ENCODE peak calls at places on chromosomes 2 and 18, in nine cellular contexts. B is body of pancreas, Z is IMR-90, V is foreskin keratinocyte, M is iPS DF 6.9, H is colonic mucosa, P is upper lobe of left lung, X is PC-3, W is RWPE1. Y is an unnamed sample.

GRCh38 chr18:46190667-46191066 is 86.5 kb downstream of the HAUS1 start:
- DNase-seq in B (no peak), Z (peak; percentile 24), V (no peak), M (no peak), H (no peak), P (no peak), X (no peak), W (no peak), Y (no peak)

GRCh38 chr2:96143848-96144480 is 1.3 kb downstream of the DUSP2 start:
- DNase-seq in B (no peak), Z (no peak), V (no peak), M (no peak), H (no peak), P (no peak), X (peak; percentile 48), W (peak; percentile 43), Y (no peak)

GRCh38 chr2:214019973-214020345 is 390.9 kb upstream of the VWC2L start:
- DNase-seq in B (no peak), Z (no peak), V (no peak), M (no peak), H (no peak), P (no peak), X (no peak), W (no peak), Y (no peak)

GRCh38 chr2:239307921-239308620 is 92.7 kb downstream of the HDAC4 start:
- DNase-seq in B (peak; percentile 12), Z (no peak), V (no peak), M (no peak), H (no peak), P (peak; percentile 10), X (no peak), W (no peak), Y (no peak)

GRCh38 chr2:133769036-133769435 is 200.8 kb upstream of the NCKAP5 start:
- DNase-seq in B (no peak), Z (no peak), V (no peak), M (no peak), H (no peak), P (no peak), X (no peak), W (no peak), Y (no peak)

GRCh38 chr2:144331652-144332355 is 188.1 kb downstream of the ZEB2 start:
- DNase-seq in B (no peak), Z (no peak), V (peak; percentile 31), M (no peak), H (peak; percentile 68), P (no peak), X (no peak), W (peak; percentile 16), Y (peak; percentile 94)

GRCh38 chr2:101400516-101401315 is 13.4 kb upstream of the CREG2 start:
- DNase-seq in B (no peak), Z (no peak), V (no peak), M (no peak), H (no peak), P (no peak), X (no peak), W (no peak), Y (no peak)

GRCh38 chr2:159557437-159558034 is 58.8 kb downstream of the BAZ2B start:
- DNase-seq in B (no peak), Z (peak; percentile 8), V (no peak), M (peak; percentile 16), H (no peak), P (no peak), X (peak; percentile 47), W (peak; percentile 34), Y (no peak)

GRCh38 chr18:59996370-59996966 is 96.7 kb downstream of the PMAIP1 start:
- DNase-seq in B (peak; percentile 26), Z (peak; percentile 57), V (no peak), M (no peak), H (peak; percentile 35), P (no peak), X (peak; percentile 82), W (peak; percentile 31), Y (no peak)

GRCh38 chr2:230774348-230774951 is 61.8 kb downstream of the CAB39 start:
- DNase-seq in B (no peak), Z (peak; percentile 92), V (no peak), M (no peak), H (no peak), P (no peak), X (peak; percentile 90), W (peak; percentile 71), Y (no peak)

GRCh38 chr2:202870431-202871160 is 970 bp downstream of the ICA1L start:
- DNase-seq in B (peak; percentile 65), Z (peak; percentile 36), V (peak; percentile 43), M (peak; percentile 63), H (peak; percentile 65), P (peak; percentile 83), X (peak; percentile 86), W (peak; percentile 81), Y (peak; percentile 13)

GRCh38 chr2:148642891-148643416 is 1.6 kb upstream of the EPC2 start:
- DNase-seq in B (no peak), Z (no peak), V (no peak), M (no peak), H (peak; percentile 18), P (no peak), X (no peak), W (peak; percentile 55), Y (no peak)

GRCh38 chr2:144333144-144333555 is 186.8 kb downstream of the ZEB2 start:
- DNase-seq in B (no peak), Z (no peak), V (no peak), M (no peak), H (no peak), P (no peak), X (no peak), W (no peak), Y (no peak)

GRCh38 chr18:44130365-44130942 is 550.2 kb upstream of the SETBP1 start:
- DNase-seq in B (peak; percentile 14), Z (peak; percentile 3), V (peak; percentile 7), M (peak; percentile 35), H (peak; percentile 27), P (no peak), X (peak; percentile 49), W (peak; percentile 12), Y (no peak)

GRCh38 chr2:157830696-157831570 is 45.2 kb downstream of the ACVR1 start:
- DNase-seq in B (no peak), Z (peak; percentile 97), V (peak; percentile 78), M (no peak), H (no peak), P (no peak), X (peak; percentile 87), W (peak; percentile 81), Y (no peak)

GRCh38 chr2:160486341-160486740 is 7.3 kb downstream of the RBMS1 start:
- DNase-seq in B (no peak), Z (peak; percentile 40), V (no peak), M (no peak), H (no peak), P (no peak), X (no peak), W (no peak), Y (no peak)

GRCh38 chr2:234135750-234136221 is 85.3 kb downstream of the SPP2 start:
- DNase-seq in B (peak; percentile 50), Z (peak; percentile 76), V (no peak), M (peak; percentile 74), H (peak; percentile 52), P (peak; percentile 60), X (peak; percentile 82), W (peak; percentile 73), Y (no peak)

GRCh38 chr2:9234680-9235387 is 28.2 kb downstream of the ASAP2 start:
- DNase-seq in B (no peak), Z (peak; percentile 95), V (peak; percentile 98), M (no peak), H (no peak), P (peak; percentile 45), X (peak; percentile 96), W (peak; percentile 91), Y (no peak)

GRCh38 chr2:119481501-119482455 is 42.5 kb downstream of the SCTR start:
- DNase-seq in B (no peak), Z (no peak), V (no peak), M (no peak), H (peak; percentile 12), P (peak; percentile 54), X (no peak), W (no peak), Y (no peak)

GRCh38 chr2:172083725-172084483 is 1.4 kb upstream of the DLX1 start:
- DNase-seq in B (no peak), Z (no peak), V (no peak), M (no peak), H (no peak), P (peak; percentile 55), X (no peak), W (no peak), Y (no peak)

GRCh38 chr2:46936566-46936965 is 21.0 kb upstream of the MCFD2 start:
- DNase-seq in B (no peak), Z (peak; percentile 62), V (no peak), M (no peak), H (no peak), P (no peak), X (no peak), W (no peak), Y (no peak)

GRCh38 chr2:23532311-23533013 is 147.5 kb downstream of the KLHL29 start:
- DNase-seq in B (no peak), Z (no peak), V (no peak), M (no peak), H (no peak), P (no peak), X (no peak), W (no peak), Y (no peak)

GRCh38 chr2:113677327-113677726 is 50.3 kb downstream of the RABL2A start:
- DNase-seq in B (no peak), Z (no peak), V (no peak), M (no peak), H (no peak), P (no peak), X (no peak), W (no peak), Y (no peak)
- H3K27ac ChIP-seq in B (no peak overlapping the region), Z (no peak overlapping the region), V (no peak overlapping the region), M (no peak overlapping the region), H (no peak overlapping the region), P (no peak overlapping the region), X (no peak overlapping the region), W (no peak overlapping the region), Y (no peak overlapping the region)

DNA sequence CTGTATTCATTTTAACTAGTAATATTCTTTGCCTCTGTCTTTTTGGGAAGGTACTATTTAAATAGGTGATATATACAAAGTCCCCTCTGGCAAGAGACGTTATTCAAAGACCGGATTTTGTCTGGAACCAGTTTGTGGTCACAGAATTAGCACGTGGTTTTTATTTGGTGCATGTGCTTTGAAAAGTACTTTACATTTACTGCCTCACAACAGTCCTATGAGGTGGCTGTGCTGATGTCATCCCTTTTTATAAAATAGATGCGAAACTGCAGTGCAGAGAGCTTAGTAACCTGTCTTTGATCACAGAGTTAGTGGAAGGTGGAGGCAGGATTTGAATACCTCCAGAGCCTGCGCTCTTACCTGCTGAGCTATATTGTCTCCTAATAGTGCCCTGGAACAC is 4.0 kb downstream of the LPIN1 start:
- DNase-seq in B (no peak), Z (no peak), V (no peak), M (no peak), H (no peak), P (no peak), X (no peak), W (peak; percentile 26), Y (no peak)
- H3K27ac ChIP-seq in B (no peak overlapping the region), Z (no peak overlapping the region), V (peak overlapping the region; percentile 61), M (no peak overlapping the region), H (no peak overlapping the region), P (no peak overlapping the region), X (no peak overlapping the region), W (peak overlapping the region; percentile 56), Y (no peak overlapping the region)

GRCh38 chr2:217930783-217931563 is 71.8 kb downstream of the TNS1 start:
- DNase-seq in B (no peak), Z (no peak), V (no peak), M (no peak), H (no peak), P (no peak), X (no peak), W (no peak), Y (no peak)
- H3K27ac ChIP-seq in B (peak overlapping the region; percentile 78), Z (peak overlapping the region; percentile 44), V (no peak overlapping the region), M (no peak overlapping the region), H (peak overlapping the region; percentile 60), P (peak overlapping the region; percentile 86), X (no peak overlapping the region), W (peak overlapping the region; percentile 93), Y (peak overlapping the region; percentile 22)

GRCh38 chr18:58076052-58076451 is 32.0 kb downstream of the NEDD4L start:
- DNase-seq in B (no peak), Z (peak; percentile 68), V (no peak), M (no peak), H (no peak), P (no peak), X (peak; percentile 35), W (no peak), Y (no peak)
- H3K27ac ChIP-seq in B (peak overlapping the region; percentile 51), Z (no peak overlapping the region), V (no peak overlapping the region), M (no peak overlapping the region), H (no peak overlapping the region), P (peak overlapping the region; percentile 22), X (no peak overlapping the region), W (no peak overlapping the region), Y (no peak overlapping the region)

Y was measured in substantia nigra.